ENCODE peak calls at places on chromosomes 7 and 10, in five cellular contexts. S is HepG2, V is K562, D is H1, K is HCT116. R is an unnamed sample.

GRCh38 chr7:16891338-16891737 is 9.6 kb upstream of the AGR3 start:
- DNase-seq in S (peak), V (no peak), D (no peak), K (peak), R (no peak)

GRCh38 chr10:88232029-88232895 is 350.9 kb downstream of the RNLS start:
- DNase-seq in S (no peak), V (no peak), D (no peak), K (no peak), R (no peak)

GRCh38 chr7:141557360-141557759 is 6.2 kb downstream of the AGK start:
- DNase-seq in S (no peak), V (no peak), D (no peak), K (no peak), R (no peak)

GRCh38 chr7:106681815-106682495 is 21.0 kb upstream of the CCDC71L start:
- DNase-seq in S (no peak), V (no peak), D (no peak), K (no peak), R (no peak)

GRCh38 chr10:13670311-13670710 is 83.5 kb downstream of the PRPF18 start:
- DNase-seq in S (no peak), V (no peak), D (no peak), K (no peak), R (no peak)

GRCh38 chr10:7288060-7288690 is 122.7 kb downstream of the SFMBT2 start:
- DNase-seq in S (peak), V (peak), D (no peak), K (no peak), R (no peak)

GRCh38 chr10:33099748-33100147 is 141.7 kb upstream of the ITGB1 start:
- DNase-seq in S (no peak), V (no peak), D (no peak), K (no peak), R (no peak)

GRCh38 chr10:130259380-130259779 is 123.2 kb downstream of the GLRX3 start:
- DNase-seq in S (no peak), V (no peak), D (no peak), K (no peak), R (no peak)

GRCh38 chr10:21526952-21527633 is 1.6 kb upstream of the SKIDA1 start:
- DNase-seq in S (peak), V (peak), D (no peak), K (no peak), R (peak)

DNA sequence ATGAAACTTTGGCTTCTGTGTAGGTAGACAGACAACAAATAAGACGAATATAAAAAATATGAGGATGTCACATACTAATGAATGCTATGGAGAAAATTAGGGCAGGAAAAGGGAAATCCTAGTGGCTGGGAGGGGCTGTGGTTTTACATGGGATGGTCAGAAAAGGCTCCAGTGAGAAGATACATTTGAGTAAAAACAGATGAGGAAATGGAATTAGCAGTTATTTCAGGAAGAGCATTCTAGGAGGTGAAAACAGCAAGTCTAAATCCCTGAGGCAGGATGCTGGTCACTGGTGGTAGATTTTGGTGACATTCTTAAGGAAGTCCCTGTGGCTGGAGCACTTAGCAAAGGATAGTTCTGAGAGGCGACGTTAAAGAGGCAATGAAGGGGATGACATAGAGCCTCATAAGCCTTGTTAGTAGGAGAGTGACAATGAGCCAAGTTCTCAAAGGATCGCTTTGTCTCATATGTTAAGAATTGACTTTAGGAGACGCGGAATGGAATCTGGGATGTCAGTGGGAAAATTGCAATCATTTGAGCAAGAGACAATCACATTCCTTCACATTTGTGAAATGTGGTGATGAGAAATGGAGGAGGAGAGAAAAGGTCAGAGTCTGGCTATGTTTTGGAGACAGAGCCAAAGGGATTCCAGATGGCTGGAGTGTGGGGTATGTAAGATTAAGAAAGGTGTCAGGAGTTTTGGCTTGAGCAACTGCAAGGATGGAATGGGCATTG is 384.7 kb upstream of the FZD8 start:
- DNase-seq in S (no peak), V (no peak), D (no peak), K (no peak), R (no peak)
- TF ChIP-seq ATF3 in S (no peak), V (no peak), D (no peak), K (no peak), R (no peak)

GRCh38 chr7:80334908-80335307 is 177.0 kb downstream of the GNAT3 start:
- DNase-seq in S (no peak), V (no peak), D (no peak), K (no peak), R (no peak)
- TF ChIP-seq CTCF in S (no peak), V (no peak), D (no peak), K (no peak), R (no peak)

GRCh38 chr10:60239228-60239627 is 150.4 kb downstream of the ANK3 start:
- DNase-seq in S (no peak), V (no peak), D (no peak), K (no peak), R (no peak)

GRCh38 chr10:60235001-60235400 is 154.7 kb downstream of the ANK3 start:
- DNase-seq in S (no peak), V (no peak), D (no peak), K (no peak), R (no peak)

GRCh38 chr10:60238408-60239100 is 151.1 kb downstream of the ANK3 start:
- DNase-seq in S (no peak), V (peak), D (peak), K (peak), R (peak)

GRCh38 chr10:60237977-60238376 is 151.7 kb downstream of the ANK3 start:
- DNase-seq in S (no peak), V (no peak), D (no peak), K (no peak), R (no peak)

GRCh38 chr10:60236869-60237524 is 152.7 kb downstream of the ANK3 start:
- DNase-seq in S (no peak), V (no peak), D (no peak), K (no peak), R (no peak)
- TF ChIP-seq ATF3 in S (no peak), V (no peak), D (no peak), K (no peak), R (no peak)

GRCh38 chr7:132904209-132904608 is 177.7 kb downstream of the CHCHD3 start:
- DNase-seq in S (no peak), V (no peak), D (no peak), K (no peak), R (no peak)
- TF ChIP-seq CTCF in S (no peak), V (no peak), D (no peak), K (no peak), R (no peak)